ENCODE peak calls at places on chromosomes 2 and 18, in eight cellular contexts. G is progenitor cell of endocrine pancreas; P is NCI-H446; O is HCT116; V is A549; S is NCI-H748 treated with DMSO at 0.1 percent for 48 hours; Q is stimulated activated CD4-positive, alpha-beta T cell treated with anti-CD3 and anti-CD28 coated beads, Interleukin-4, amount 100 ng/mL, for 4 hours; I is GM12878. X is an unnamed sample.

GRCh38 chr2:41662461-41662860 is 385.4 kb upstream of the PKDCC start:
- DNase-seq in G (no peak), P (no peak), O (no peak), V (no peak), S (no peak), Q (no peak), I (no peak), X (no peak)

GRCh38 chr2:52539026-52539964 is 1228.3 kb upstream of the CHAC2 start:
- DNase-seq in G (no peak), P (no peak), O (no peak), V (no peak), S (no peak), Q (no peak), I (no peak), X (no peak)

GRCh38 chr2:230866704-230867561 is 2.2 kb downstream of the ITM2C start:
- DNase-seq in G (no peak), P (peak; percentile 52), O (no peak), V (no peak), S (no peak), Q (peak; percentile 39), I (no peak), X (no peak)

GRCh38 chr2:154013514-154013913 is 141.8 kb downstream of the GALNT13 start:
- DNase-seq in G (no peak), P (no peak), O (no peak), V (no peak), S (no peak), Q (no peak), I (no peak), X (no peak)

GRCh38 chr2:44776924-44777480 is 164.5 kb upstream of the SIX3 start:
- DNase-seq in G (no peak), P (no peak), O (no peak), V (no peak), S (no peak), Q (no peak), I (no peak), X (no peak)

GRCh38 chr18:8816805-8817204 is 111.4 kb downstream of the MTCL1 start:
- DNase-seq in G (no peak), P (no peak), O (no peak), V (no peak), S (no peak), Q (no peak), I (no peak), X (no peak)

GRCh38 chr2:203787954-203788353 is 79.6 kb upstream of the CTLA4 start:
- DNase-seq in G (no peak), P (no peak), O (no peak), V (no peak), S (no peak), Q (no peak), I (no peak), X (no peak)

GRCh38 chr2:241129086-241129871 is 20.0 kb downstream of the PASK start:
- DNase-seq in G (no peak), P (no peak), O (no peak), V (no peak), S (no peak), Q (no peak), I (no peak), X (no peak)

GRCh38 chr2:172416447-172417058 is 10.8 kb upstream of the ITGA6 start:
- DNase-seq in G (no peak), P (no peak), O (no peak), V (no peak), S (no peak), Q (no peak), I (no peak), X (no peak)

GRCh38 chr18:8798996-8799395 is 93.6 kb downstream of the MTCL1 start:
- DNase-seq in G (no peak), P (peak; percentile 51), O (no peak), V (no peak), S (no peak), Q (no peak), I (no peak), X (no peak)

GRCh38 chr18:74579704-74580103 is 18.0 kb upstream of the ZNF407 start:
- DNase-seq in G (no peak), P (no peak), O (no peak), V (no peak), S (no peak), Q (no peak), I (no peak), X (no peak)

GRCh38 chr2:109396338-109397180 is 217.2 kb downstream of the SEPTIN10 start:
- DNase-seq in G (no peak), P (no peak), O (no peak), V (no peak), S (no peak), Q (no peak), I (no peak), X (no peak)

GRCh38 chr18:54960197-54960596 is 936 bp upstream of the CCDC68 start:
- DNase-seq in G (no peak), P (no peak), O (no peak), V (no peak), S (no peak), Q (no peak), I (no peak), X (no peak)

GRCh38 chr2:56333812-56334485 is 150.2 kb downstream of the CCDC85A start:
- DNase-seq in G (no peak), P (no peak), O (no peak), V (no peak), S (no peak), Q (no peak), I (no peak), X (no peak)

GRCh38 chr2:8586397-8587051 is 95.3 kb upstream of the ID2 start:
- DNase-seq in G (no peak), P (no peak), O (no peak), V (no peak), S (no peak), Q (no peak), I (no peak), X (no peak)

GRCh38 chr2:65024149-65024829 is 31.9 kb upstream of the CEP68 start:
- DNase-seq in G (no peak), P (no peak), O (peak; percentile 12), V (no peak), S (no peak), Q (no peak), I (no peak), X (no peak)

X was measured in NCI-H1930.